ENCODE peak calls at places on chromosomes 16 and 17, in six cellular contexts. One of them, this sample, is unnamed.

GRCh38 chr17:61755668-61756067 is 107.7 kb downstream of the BRIP1 start:
- DNase-seq in K562: no peak
- DNase-seq in endothelial cell of umbilical vein: no peak
- DNase-seq in GM12878: no peak
- DNase-seq in A549: no peak
- DNase-seq in HepG2: no peak
- DNase-seq in this sample: no peak

GRCh38 chr16:74186589-74186988 is 110.0 kb upstream of the PSMD7 start:
- DNase-seq in endothelial cell of umbilical vein: no peak
- DNase-seq in GM12878: no peak
- DNase-seq in HepG2: no peak
- DNase-seq in A549: no peak
- DNase-seq in K562: no peak
- DNase-seq in this sample: no peak

GRCh38 chr16:73215482-73216377 is 167.8 kb upstream of the ZFHX3 start:
- DNase-seq in HepG2: no peak
- DNase-seq in GM12878: no peak
- DNase-seq in A549: no peak
- DNase-seq in endothelial cell of umbilical vein: no peak
- DNase-seq in K562: no peak
- DNase-seq in this sample: no peak

GRCh38 chr16:53960954-53961616 is 257.1 kb downstream of the FTO start:
- DNase-seq in K562: no peak
- DNase-seq in A549: no peak
- DNase-seq in endothelial cell of umbilical vein: no peak
- DNase-seq in GM12878: no peak
- DNase-seq in HepG2: no peak
- DNase-seq in this sample: no peak

GRCh38 chr17:49873466-49873865 is 25.6 kb upstream of the TAC4 start:
- DNase-seq in HepG2: no peak
- DNase-seq in endothelial cell of umbilical vein: no peak
- DNase-seq in K562: no peak
- DNase-seq in A549: no peak
- DNase-seq in GM12878: no peak
- DNase-seq in this sample: no peak

GRCh38 chr16:11079657-11080187 is 135.4 kb downstream of the CLEC16A start:
- DNase-seq in HepG2: no peak
- DNase-seq in A549: no peak
- DNase-seq in endothelial cell of umbilical vein: peak
- DNase-seq in K562: no peak
- DNase-seq in GM12878: no peak
- DNase-seq in this sample: no peak

GRCh38 chr16:65954446-65954845 is 412.0 kb upstream of the CDH5 start:
- DNase-seq in GM12878: no peak
- DNase-seq in A549: no peak
- DNase-seq in K562: no peak
- DNase-seq in endothelial cell of umbilical vein: no peak
- DNase-seq in HepG2: no peak
- DNase-seq in this sample: no peak

GRCh38 chr17:48603959-48604769 is 622 bp downstream of the HOXB6 start:
- DNase-seq in endothelial cell of umbilical vein: peak
- DNase-seq in K562: peak
- DNase-seq in GM12878: no peak
- DNase-seq in HepG2: no peak
- DNase-seq in A549: peak
- DNase-seq in this sample: no peak

GRCh38 chr16:46826618-46827017 is 4.4 kb downstream of the C16orf87 start:
- DNase-seq in K562: no peak
- DNase-seq in endothelial cell of umbilical vein: peak
- DNase-seq in A549: no peak
- DNase-seq in HepG2: no peak
- DNase-seq in GM12878: no peak
- DNase-seq in this sample: no peak

GRCh38 chr16:53937068-53937614 is 233.2 kb downstream of the FTO start:
- DNase-seq in HepG2: no peak
- DNase-seq in A549: no peak
- DNase-seq in K562: no peak
- DNase-seq in endothelial cell of umbilical vein: no peak
- DNase-seq in GM12878: no peak
- DNase-seq in this sample: no peak

GRCh38 chr17:5133311-5133710 is 17.5 kb downstream of the USP6 start:
- DNase-seq in endothelial cell of umbilical vein: no peak
- DNase-seq in GM12878: no peak
- DNase-seq in A549: no peak
- DNase-seq in HepG2: no peak
- DNase-seq in K562: no peak
- DNase-seq in this sample: no peak

GRCh38 chr17:32943647-32944191 is 15.8 kb downstream of the TMEM98 start:
- DNase-seq in GM12878: no peak
- DNase-seq in HepG2: peak
- DNase-seq in K562: no peak
- DNase-seq in A549: no peak
- DNase-seq in endothelial cell of umbilical vein: no peak
- DNase-seq in this sample: no peak

GRCh38 chr16:88295526-88296436 is 87.0 kb upstream of the ZNF469 start:
- DNase-seq in K562: no peak
- DNase-seq in endothelial cell of umbilical vein: no peak
- DNase-seq in HepG2: no peak
- DNase-seq in GM12878: no peak
- DNase-seq in A549: no peak
- DNase-seq in this sample: no peak

GRCh38 chr17:81635973-81636504 is 873 bp downstream of the NPLOC4 start:
- DNase-seq in A549: no peak
- DNase-seq in endothelial cell of umbilical vein: no peak
- DNase-seq in K562: no peak
- DNase-seq in GM12878: no peak
- DNase-seq in HepG2: no peak
- DNase-seq in this sample: no peak

GRCh38 chr17:81636505-81637288 is at the start of the genes NPLOC4 and TSPAN10:
- DNase-seq in A549: peak
- DNase-seq in endothelial cell of umbilical vein: peak
- DNase-seq in GM12878: peak
- DNase-seq in K562: peak
- DNase-seq in HepG2: peak
- DNase-seq in this sample: peak

GRCh38 chr17:81631482-81631881 is 5.4 kb downstream of the NPLOC4 start:
- DNase-seq in GM12878: no peak
- DNase-seq in endothelial cell of umbilical vein: no peak
- DNase-seq in K562: no peak
- DNase-seq in HepG2: no peak
- DNase-seq in A549: no peak
- DNase-seq in this sample: no peak

GRCh38 chr17:81638683-81639082 is 1.7 kb downstream of the TSPAN10 start:
- DNase-seq in A549: no peak
- DNase-seq in GM12878: no peak
- DNase-seq in K562: no peak
- DNase-seq in endothelial cell of umbilical vein: no peak
- DNase-seq in HepG2: no peak
- DNase-seq in this sample: no peak

GRCh38 chr17:81635431-81635830 is 1.5 kb downstream of the NPLOC4 start:
- DNase-seq in endothelial cell of umbilical vein: no peak
- DNase-seq in HepG2: no peak
- DNase-seq in K562: no peak
- DNase-seq in GM12878: no peak
- DNase-seq in A549: no peak
- DNase-seq in this sample: no peak
- H3K4me3 ChIP-seq in endothelial cell of umbilical vein: no peak
- H3K4me3 ChIP-seq in HepG2: peak
- H3K4me3 ChIP-seq in K562: peak
- H3K4me3 ChIP-seq in GM12878: peak
- H3K4me3 ChIP-seq in A549: peak
- H3K4me3 ChIP-seq in this sample: peak

DNA sequence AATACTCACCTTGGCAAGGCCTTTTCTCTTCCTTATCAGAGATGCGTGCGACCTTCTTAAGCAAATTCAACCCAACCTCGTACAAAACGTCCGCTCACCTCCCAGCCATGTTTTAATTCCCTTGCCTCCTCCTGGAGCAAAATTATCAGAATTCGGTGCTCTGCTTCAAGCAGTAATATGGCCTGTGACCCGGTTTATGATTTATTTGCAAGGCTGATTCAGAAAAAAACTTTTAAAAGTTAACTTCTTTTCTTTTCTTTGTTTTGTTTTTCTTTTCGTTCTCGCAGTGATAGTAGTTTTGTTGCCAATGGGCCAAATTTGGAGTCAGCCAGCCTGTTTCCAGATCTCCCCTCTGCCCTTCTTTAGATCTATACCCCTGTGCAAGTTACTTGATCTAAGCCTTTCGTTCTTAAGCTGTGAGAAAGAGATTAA is at the start of gene PHLPP2:
- DNase-seq in endothelial cell of umbilical vein: no peak
- DNase-seq in A549: no peak
- DNase-seq in K562: no peak
- DNase-seq in HepG2: no peak
- DNase-seq in GM12878: no peak
- DNase-seq in this sample: no peak
- TF ChIP-seq POLR2A in endothelial cell of umbilical vein: no peak
- TF ChIP-seq POLR2A in A549: no peak
- TF ChIP-seq POLR2A in K562: no peak
- TF ChIP-seq POLR2A in HepG2: no peak
- TF ChIP-seq POLR2A in GM12878: no peak
- TF ChIP-seq POLR2A in this sample: no peak

GRCh38 chr17:19405114-19405513 is 5.9 kb upstream of the RNF112 start:
- DNase-seq in GM12878: no peak
- DNase-seq in K562: no peak
- DNase-seq in A549: no peak
- DNase-seq in HepG2: no peak
- DNase-seq in endothelial cell of umbilical vein: no peak
- DNase-seq in this sample: no peak

GRCh38 chr17:19399750-19400450 is 11.1 kb upstream of the RNF112 start:
- DNase-seq in GM12878: no peak
- DNase-seq in A549: no peak
- DNase-seq in endothelial cell of umbilical vein: no peak
- DNase-seq in K562: no peak
- DNase-seq in HepG2: no peak
- DNase-seq in this sample: no peak

GRCh38 chr17:19404264-19404663 is 6.8 kb upstream of the RNF112 start:
- DNase-seq in endothelial cell of umbilical vein: no peak
- DNase-seq in GM12878: no peak
- DNase-seq in A549: no peak
- DNase-seq in K562: no peak
- DNase-seq in HepG2: no peak
- DNase-seq in this sample: no peak

GRCh38 chr17:19401321-19402010 is 9.6 kb upstream of the RNF112 start:
- DNase-seq in HepG2: no peak
- DNase-seq in K562: no peak
- DNase-seq in endothelial cell of umbilical vein: no peak
- DNase-seq in A549: no peak
- DNase-seq in GM12878: no peak
- DNase-seq in this sample: no peak

GRCh38 chr17:19403021-19403420 is 8.0 kb upstream of the RNF112 start:
- DNase-seq in A549: no peak
- DNase-seq in K562: no peak
- DNase-seq in GM12878: no peak
- DNase-seq in endothelial cell of umbilical vein: no peak
- DNase-seq in HepG2: no peak
- DNase-seq in this sample: no peak
- TF ChIP-seq MYC in A549: no peak
- TF ChIP-seq MYC in K562: no peak
- TF ChIP-seq MYC in GM12878: no peak
- TF ChIP-seq MYC in endothelial cell of umbilical vein: no peak
- TF ChIP-seq MYC in HepG2: no peak
- TF ChIP-seq MYC in this sample: no peak

GRCh38 chr17:43787728-43788127 is 7.5 kb downstream of the CFAP97D1 start:
- DNase-seq in endothelial cell of umbilical vein: no peak
- DNase-seq in K562: no peak
- DNase-seq in GM12878: no peak
- DNase-seq in A549: no peak
- DNase-seq in HepG2: no peak
- DNase-seq in this sample: no peak
- H3K4me3 ChIP-seq in endothelial cell of umbilical vein: no peak
- H3K4me3 ChIP-seq in K562: no peak
- H3K4me3 ChIP-seq in GM12878: no peak
- H3K4me3 ChIP-seq in A549: no peak
- H3K4me3 ChIP-seq in HepG2: no peak
- H3K4me3 ChIP-seq in this sample: no peak

GRCh38 chr17:76469076-76469990 is 1.9 kb downstream of the AANAT start:
- DNase-seq in GM12878: no peak
- DNase-seq in HepG2: no peak
- DNase-seq in K562: no peak
- DNase-seq in endothelial cell of umbilical vein: no peak
- DNase-seq in A549: no peak
- DNase-seq in this sample: no peak
- TF ChIP-seq POLR2A in GM12878: no peak
- TF ChIP-seq POLR2A in HepG2: no peak
- TF ChIP-seq POLR2A in K562: no peak
- TF ChIP-seq POLR2A in endothelial cell of umbilical vein: no peak
- TF ChIP-seq POLR2A in A549: no peak
- TF ChIP-seq POLR2A in this sample: no peak

GRCh38 chr17:17670701-17671319 is 10.4 kb upstream of the RAI1 start:
- DNase-seq in HepG2: no peak
- DNase-seq in K562: no peak
- DNase-seq in GM12878: no peak
- DNase-seq in endothelial cell of umbilical vein: no peak
- DNase-seq in A549: no peak
- DNase-seq in this sample: no peak

GRCh38 chr17:17675416-17675815 is 5.8 kb upstream of the RAI1 start:
- DNase-seq in endothelial cell of umbilical vein: no peak
- DNase-seq in HepG2: no peak
- DNase-seq in GM12878: no peak
- DNase-seq in K562: no peak
- DNase-seq in A549: no peak
- DNase-seq in this sample: no peak

GRCh38 chr17:17671369-17672119 is 9.7 kb upstream of the RAI1 start:
- DNase-seq in GM12878: no peak
- DNase-seq in HepG2: no peak
- DNase-seq in A549: no peak
- DNase-seq in K562: no peak
- DNase-seq in endothelial cell of umbilical vein: no peak
- DNase-seq in this sample: no peak

GRCh38 chr17:17669851-17670232 is 11.4 kb upstream of the RAI1 start:
- DNase-seq in endothelial cell of umbilical vein: no peak
- DNase-seq in GM12878: no peak
- DNase-seq in K562: no peak
- DNase-seq in A549: no peak
- DNase-seq in HepG2: no peak
- DNase-seq in this sample: no peak

DNA sequence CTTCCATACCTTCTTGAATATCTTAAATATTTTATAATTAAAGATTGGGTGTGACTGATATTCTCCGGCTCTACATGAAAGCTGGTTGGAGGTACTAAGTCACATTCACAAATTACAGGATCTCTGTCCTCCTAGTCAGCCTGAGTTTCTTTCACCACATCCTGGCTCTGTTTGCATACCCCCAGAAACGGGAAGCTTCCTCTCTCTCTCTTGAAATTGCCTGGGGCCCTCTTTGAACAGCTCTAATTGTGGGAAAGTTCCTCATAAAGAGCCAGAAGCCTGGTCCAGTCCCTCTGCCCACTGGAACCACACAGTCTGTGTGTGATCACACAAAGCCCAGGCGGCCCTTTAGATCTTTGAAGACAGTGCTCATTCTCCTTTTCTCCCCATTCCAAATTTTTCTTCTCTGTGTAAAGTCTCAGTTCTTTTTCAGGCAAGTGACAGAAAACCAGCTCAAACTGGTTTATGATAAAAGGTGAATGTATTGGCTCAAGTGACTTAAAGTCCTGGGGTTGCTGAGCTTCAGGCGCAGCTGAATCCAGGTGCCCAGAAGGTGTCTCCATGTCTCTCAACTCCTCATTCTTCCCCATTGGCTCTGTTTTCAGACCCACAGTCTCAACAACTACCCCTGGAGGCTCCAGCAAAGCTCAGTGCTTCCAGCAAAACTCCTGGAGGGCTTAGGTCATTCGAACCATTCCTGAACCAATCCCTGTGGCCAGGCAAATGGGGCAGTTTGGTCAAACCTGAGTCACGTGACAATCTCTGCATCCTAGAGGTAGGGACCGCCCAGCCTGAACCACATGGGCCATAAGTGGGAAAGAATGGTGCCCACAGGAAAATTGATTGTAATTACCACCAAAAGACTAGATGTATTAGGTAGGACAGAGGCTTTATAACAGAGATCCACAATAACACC is 8.5 kb upstream of the RAI1 start:
- DNase-seq in GM12878: no peak
- DNase-seq in A549: no peak
- DNase-seq in endothelial cell of umbilical vein: no peak
- DNase-seq in HepG2: no peak
- DNase-seq in K562: no peak
- DNase-seq in this sample: peak
- TF ChIP-seq MYC in GM12878: no peak
- TF ChIP-seq MYC in A549: no peak
- TF ChIP-seq MYC in endothelial cell of umbilical vein: no peak
- TF ChIP-seq MYC in HepG2: no peak
- TF ChIP-seq MYC in K562: no peak
- TF ChIP-seq MYC in this sample: no peak

This sample was measured in NB4.